ENCODE peak calls at places on chromosome 13, in four cellular contexts. D is Peyer's patch, X is thoracic aorta, N is left ventricle myocardium inferior. R is an unnamed sample.
A peak's percentile ranks its signal among the peaks of the same experiment; 100 is the strongest.

GRCh38 chr13:108917581-108917980 is 288.2 kb downstream of the MYO16 start:
- DNase-seq in D (no peak), X (no peak), N (no peak), R (no peak)

GRCh38 chr13:89518289-89519077 is 1829.0 kb upstream of the MIR17HG start:
- DNase-seq in D (no peak), X (no peak), N (no peak), R (no peak)

GRCh38 chr13:62626771-62627170 is 1211.1 kb upstream of the PCDH20 start:
- DNase-seq in D (no peak), X (no peak), N (no peak), R (no peak)

GRCh38 chr13:32019612-32020233 is 11.9 kb upstream of the FRY start:
- DNase-seq in D (peak; percentile 57), X (no peak), N (no peak), R (no peak)

GRCh38 chr13:27171244-27171829 is at the start of gene USP12:
- DNase-seq in D (peak; percentile 55), X (peak; percentile 15), N (peak; percentile 37), R (peak; percentile 67)

GRCh38 chr13:25493930-25494707 is 122.3 kb downstream of the ATP8A2 start:
- DNase-seq in D (no peak), X (no peak), N (no peak), R (no peak)

GRCh38 chr13:31722684-31723083 is 16.6 kb upstream of the RXFP2 start:
- DNase-seq in D (no peak), X (no peak), N (no peak), R (no peak)

GRCh38 chr13:102701331-102701730 is 6.5 kb upstream of the METTL21C start:
- DNase-seq in D (no peak), X (no peak), N (no peak), R (no peak)

GRCh38 chr13:102710261-102710679 is 15.4 kb upstream of the METTL21C start:
- DNase-seq in D (no peak), X (no peak), N (no peak), R (no peak)

GRCh38 chr13:46385946-46386345 is 1.1 kb downstream of the RUBCNL start:
- DNase-seq in D (no peak), X (no peak), N (no peak), R (no peak)

GRCh38 chr13:82356667-82357066 is 1525.6 kb downstream of the SLITRK1 start:
- DNase-seq in D (no peak), X (no peak), N (no peak), R (no peak)

GRCh38 chr13:33875658-33876401 is 57.9 kb downstream of the RFC3 start:
- DNase-seq in D (no peak), X (no peak), N (no peak), R (no peak)

GRCh38 chr13:33265133-33265532 is 20.4 kb downstream of the STARD13 start:
- DNase-seq in D (no peak), X (no peak), N (no peak), R (no peak)

GRCh38 chr13:85367887-85368286 is 431.3 kb downstream of the SLITRK6 start:
- DNase-seq in D (no peak), X (no peak), N (no peak), R (no peak)

GRCh38 chr13:74794582-74794981 is 660.4 kb upstream of the KLF12 start:
- DNase-seq in D (no peak), X (no peak), N (no peak), R (no peak)

GRCh38 chr13:113855012-113855921 is 8.6 kb downstream of the GAS6 start:
- DNase-seq in D (peak; percentile 76), X (no peak), N (peak; percentile 52), R (peak; percentile 22)

GRCh38 chr13:87999791-88000190 is 328.6 kb downstream of the SLITRK5 start:
- DNase-seq in D (no peak), X (no peak), N (no peak), R (no peak)

GRCh38 chr13:91242652-91243051 is 104.8 kb upstream of the MIR17HG start:
- DNase-seq in D (no peak), X (no peak), N (no peak), R (no peak)

GRCh38 chr13:91249370-91249769 is 98.1 kb upstream of the MIR17HG start:
- DNase-seq in D (no peak), X (no peak), N (no peak), R (no peak)

GRCh38 chr13:91245283-91245682 is 102.2 kb upstream of the MIR17HG start:
- DNase-seq in D (no peak), X (no peak), N (no peak), R (no peak)

GRCh38 chr13:91248249-91248648 is 99.2 kb upstream of the MIR17HG start:
- DNase-seq in D (no peak), X (no peak), N (no peak), R (no peak)

GRCh38 chr13:91247768-91248167 is 99.7 kb upstream of the MIR17HG start:
- DNase-seq in D (no peak), X (no peak), N (no peak), R (no peak)
- TF ChIP-seq CTCF in D (no peak), X (no peak), N (peak; percentile 19), R (no peak)

GRCh38 chr13:106527806-106528205 is 7.7 kb downstream of the EFNB2 start:
- DNase-seq in D (no peak), X (no peak), N (no peak), R (no peak)

GRCh38 chr13:106529415-106530208 is 5.8 kb downstream of the EFNB2 start:
- DNase-seq in D (no peak), X (no peak), N (no peak), R (no peak)

GRCh38 chr13:106528711-106529414 is 6.6 kb downstream of the EFNB2 start:
- DNase-seq in D (no peak), X (no peak), N (no peak), R (no peak)

GRCh38 chr13:106525865-106526264 is 9.6 kb downstream of the EFNB2 start:
- DNase-seq in D (no peak), X (no peak), N (no peak), R (no peak)

DNA sequence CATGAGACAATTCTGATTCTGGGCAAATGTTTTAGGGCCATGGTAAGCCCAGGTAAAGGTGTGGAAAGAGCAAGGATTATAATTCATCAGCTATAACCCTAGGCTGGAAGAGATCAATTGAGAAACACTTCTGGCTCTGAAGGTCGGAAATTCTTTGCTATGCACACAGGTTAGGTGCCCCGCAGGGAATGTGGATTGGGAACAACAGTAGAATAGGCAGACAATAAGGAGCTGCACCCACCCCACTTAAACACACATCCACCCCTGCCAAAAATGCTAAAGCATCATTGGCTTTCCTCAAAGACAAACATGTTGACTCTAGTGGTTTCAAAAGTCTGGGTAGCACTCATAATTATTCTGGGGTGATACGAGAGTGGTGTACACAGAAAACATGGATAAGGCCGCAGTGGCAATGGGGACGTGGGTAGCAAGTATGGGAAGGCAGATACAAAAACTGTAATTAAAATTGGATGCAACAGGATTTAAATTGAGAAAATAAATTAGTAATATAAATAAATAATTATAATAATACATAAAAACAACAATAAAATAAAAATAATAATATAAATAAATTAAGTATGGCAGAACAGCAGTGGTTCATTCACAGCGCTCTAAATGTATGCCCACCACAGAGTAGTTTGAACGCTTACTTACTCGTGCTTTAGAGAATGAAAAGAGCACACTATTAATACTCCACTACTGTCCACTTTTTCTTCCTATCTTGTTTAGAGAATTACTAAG is 8.5 kb downstream of the EFNB2 start:
- DNase-seq in D (no peak), X (no peak), N (no peak), R (no peak)
- H3K4me1 ChIP-seq in D (no peaks in the 10 kb centered on the region), X (no peaks in the 10 kb centered on the region), N (peaks cover 48% of the 10 kb centered on the region), R (no peaks in the 10 kb centered on the region)

GRCh38 chr13:91045351-91046034 is 302.0 kb upstream of the MIR17HG start:
- DNase-seq in D (no peak), X (no peak), N (no peak), R (no peak)
- TF ChIP-seq CTCF in D (no peak), X (no peak), N (no peak), R (no peak)

GRCh38 chr13:106532111-106532929 is 3.1 kb downstream of the EFNB2 start:
- DNase-seq in D (no peak), X (no peak), N (no peak), R (no peak)
- H3K4me1 ChIP-seq in D (peaks cover 12% of the 10 kb centered on the region), X (no peaks in the 10 kb centered on the region), N (peaks cover 68% of the 10 kb centered on the region), R (peaks cover 19% of the 10 kb centered on the region)

DNA sequence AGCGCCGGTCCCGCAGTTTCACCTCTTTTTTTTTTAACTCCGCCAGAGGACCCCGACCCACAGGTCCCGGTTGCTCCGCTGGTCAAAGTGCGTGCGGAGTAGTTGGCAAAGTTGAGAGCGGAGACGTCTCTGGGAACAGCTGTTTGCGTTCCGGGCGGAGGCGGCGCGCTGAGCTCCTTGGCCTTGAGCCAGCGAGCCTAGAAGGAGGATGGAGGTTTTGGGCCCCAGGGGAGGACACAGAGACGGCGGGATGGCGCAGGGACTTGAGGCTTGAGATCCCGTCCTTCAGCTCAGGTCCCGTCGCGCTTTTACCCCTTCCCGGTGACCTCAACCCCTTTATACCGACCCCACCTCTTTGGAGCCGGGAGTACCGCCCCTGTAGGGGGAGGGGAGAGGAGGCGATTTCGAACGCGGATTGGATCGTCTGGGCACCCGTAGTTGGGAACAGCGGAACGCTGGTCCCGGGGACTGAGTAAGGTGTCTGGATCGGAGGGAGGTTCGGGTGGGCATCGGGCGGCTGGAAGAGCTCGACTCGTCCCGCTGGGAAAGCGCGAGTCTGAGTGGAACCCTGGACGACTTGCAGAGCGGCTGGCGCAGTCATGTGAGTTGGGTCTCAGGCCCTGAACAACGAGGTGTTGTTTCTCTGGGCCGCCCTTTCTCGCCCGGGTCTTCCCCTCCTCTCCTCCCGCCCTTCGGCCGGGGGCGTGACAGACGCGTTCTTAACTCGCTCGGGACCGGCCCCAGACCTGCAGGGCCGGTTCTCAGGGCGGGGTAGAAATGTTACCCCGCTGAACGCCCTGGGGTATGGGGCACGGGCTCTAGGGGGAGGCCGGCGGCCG is at the start of gene WBP4:
- DNase-seq in D (peak; percentile 96), X (peak; percentile 77), N (peak; percentile 94), R (peak; percentile 97)
- TF ChIP-seq CTCF in D (no peak), X (no peak), N (peak; percentile 31), R (no peak)